ENCODE peak calls at places on chromosomes 6 and 20, in seven cellular contexts. N is PC-3, Z is transverse colon, U is mammary epithelial cell, V is thoracic aorta, J is ascending aorta, T is fibroblast of lung. Y is an unnamed sample. For H3K27me3, the result is how much of the 10 kb centered on the place peaks cover.

GRCh38 chr20:57003012-57003411 is 263.4 kb downstream of the BMP7 start:
- DNase-seq in T (no peak), V (no peak), N (no peak), U (no peak), Z (peak), J (no peak), Y (no peak)

GRCh38 chr6:783966-784365 is 91.0 kb upstream of the EXOC2 start:
- DNase-seq in Z (no peak), V (no peak), J (no peak), T (no peak), N (no peak), U (no peak), Y (no peak)

GRCh38 chr6:84033523-84034451 is at the start of gene MRAP2:
- DNase-seq in J (no peak), U (peak), Z (peak), N (no peak), V (no peak), T (peak), Y (peak)

GRCh38 chr20:1579488-1579887 is 22.0 kb upstream of the SIRPD start:
- DNase-seq in V (no peak), Z (no peak), N (peak), J (no peak), U (no peak), T (no peak), Y (no peak)

GRCh38 chr6:125271486-125272159 is 30.1 kb downstream of the HDDC2 start:
- DNase-seq in Z (no peak), N (peak), V (no peak), J (no peak), T (no peak), U (no peak), Y (no peak)

GRCh38 chr6:122947355-122947754 is 48.7 kb upstream of the CLVS2 start:
- DNase-seq in U (peak), Z (no peak), T (no peak), J (no peak), V (no peak), N (peak), Y (peak)

GRCh38 chr6:55694148-55694547 is 115.2 kb upstream of the HMGCLL1 start:
- DNase-seq in T (peak), U (peak), N (peak), Z (no peak), V (no peak), J (no peak), Y (no peak)

GRCh38 chr6:151617539-151617938 is 123.7 kb downstream of the CCDC170 start:
- DNase-seq in J (no peak), N (peak), V (no peak), Z (no peak), T (peak), U (peak), Y (no peak)

GRCh38 chr6:42316390-42316970 is 98.8 kb upstream of the MRPS10 start:
- DNase-seq in Z (peak), V (no peak), U (peak), J (no peak), T (peak), N (peak), Y (peak)

GRCh38 chr6:140217283-140217682 is 842.8 kb upstream of the CITED2 start:
- DNase-seq in T (no peak), J (no peak), U (no peak), Z (no peak), N (no peak), V (no peak), Y (no peak)
- H3K27me3 ChIP-seq in T (under half), J (under half), U (under half), Z (under half), N (under half), V (under half), Y (under half)

GRCh38 chr20:62357681-62358080 is 9.4 kb downstream of the LAMA5 start:
- DNase-seq in T (no peak), N (no peak), U (no peak), J (no peak), V (no peak), Z (no peak), Y (no peak)
- H3K4me3 ChIP-seq in T (no peak), N (peak), U (no peak), J (peak), V (peak), Z (no peak), Y (no peak)

GRCh38 chr20:9110916-9111432 is 42.1 kb downstream of the PLCB4 start:
- DNase-seq in Z (no peak), N (no peak), V (no peak), J (no peak), U (no peak), T (no peak), Y (no peak)
- H3K27me3 ChIP-seq in Z (under half), N (under half), V (under half), J (under half), U (under half), T (under half), Y (under half)

DNA sequence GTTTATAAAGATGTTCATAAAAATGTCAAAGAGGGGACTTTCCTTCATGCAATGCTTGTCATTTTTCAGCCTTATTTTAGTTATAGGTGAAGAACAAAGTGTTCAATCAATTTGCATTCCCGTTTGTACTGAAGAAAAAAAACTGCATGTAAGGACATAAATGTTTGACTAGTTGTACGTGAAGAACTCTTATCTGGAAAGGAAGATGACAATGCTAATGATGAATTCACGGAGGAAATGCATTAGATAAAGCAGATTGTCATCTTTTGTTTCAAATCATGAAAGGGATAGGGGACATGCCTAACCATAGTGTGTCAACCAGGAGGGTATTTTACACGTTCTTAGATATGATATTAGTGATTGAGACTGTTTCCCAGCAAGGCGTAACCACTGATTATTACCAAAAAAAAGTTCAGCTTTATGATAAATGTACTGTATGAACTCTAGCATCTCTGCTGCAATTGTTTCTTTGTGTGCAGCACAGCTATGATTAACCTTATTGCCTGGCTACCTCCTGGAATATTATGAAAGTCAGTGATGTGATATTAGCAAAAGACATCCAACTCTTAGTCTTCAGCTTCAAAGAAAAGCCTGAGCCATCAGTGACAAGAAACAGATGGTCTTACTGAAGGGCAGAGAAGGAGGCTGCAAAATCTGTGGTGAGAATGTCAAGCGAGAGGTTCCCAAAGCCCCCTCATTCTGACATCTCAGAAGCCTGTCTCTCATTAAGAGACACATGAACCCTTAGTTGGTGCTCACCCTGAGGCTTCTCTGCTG is 89.6 kb upstream of the TNFAIP3 start:
- DNase-seq in Z (no peak), U (no peak), N (no peak), T (no peak), V (no peak), J (no peak), Y (no peak)
- H3K4me3 ChIP-seq in Z (no peak), U (no peak), N (peak), T (no peak), V (no peak), J (no peak), Y (no peak)

DNA sequence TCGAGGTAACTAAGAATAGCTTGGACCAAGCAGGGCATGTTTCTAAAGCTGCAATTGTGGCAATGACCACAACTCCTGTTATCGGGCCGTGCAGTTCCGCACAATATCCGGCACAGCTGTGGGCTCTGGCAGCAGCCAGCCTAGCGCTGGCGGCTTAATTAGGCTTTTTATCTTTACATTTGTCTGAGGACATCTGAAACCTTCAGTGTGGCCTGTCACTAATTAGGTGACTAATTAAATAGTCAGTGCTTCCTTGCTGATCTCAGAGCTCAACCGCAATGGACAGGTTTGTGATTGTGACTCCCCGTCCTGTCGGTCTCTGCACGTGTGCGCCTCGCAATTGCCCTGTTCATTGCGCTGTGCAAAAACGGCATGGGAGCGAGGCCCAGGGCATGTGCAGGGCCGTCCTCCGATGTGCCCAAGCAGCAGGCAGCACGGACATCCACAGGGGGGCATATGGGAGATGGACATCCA is 134.8 kb upstream of the INSM1 start:
- DNase-seq in V (no peak), N (no peak), Z (no peak), J (no peak), T (no peak), U (no peak), Y (no peak)
- H3K27me3 ChIP-seq in V (under half), N (half or more), Z (under half), J (under half), T (under half), U (under half), Y (under half)

DNA sequence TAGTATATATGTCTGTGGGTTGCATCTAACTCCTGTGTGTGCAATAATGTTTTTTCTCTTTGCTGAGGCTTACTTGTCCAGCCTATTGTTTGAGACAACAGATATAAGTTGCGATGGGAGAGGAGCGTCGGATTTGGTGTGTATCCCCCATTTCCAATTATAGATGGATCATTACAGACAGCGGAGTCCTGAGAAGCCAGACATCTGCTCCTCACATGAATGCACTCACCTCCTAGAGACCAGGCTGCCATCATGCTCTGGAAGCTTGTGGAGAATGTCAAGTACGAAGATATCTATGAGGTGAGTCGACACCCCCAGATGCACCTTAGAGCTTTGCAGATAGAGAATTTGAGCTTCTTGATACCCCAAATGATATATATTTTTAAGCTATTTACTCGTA is at the start of gene TFAP2B:
- DNase-seq in J (no peak), U (no peak), Z (no peak), V (no peak), N (no peak), T (no peak), Y (no peak)
- H3K4me3 ChIP-seq in J (peak), U (no peak), Z (peak), V (peak), N (no peak), T (no peak), Y (no peak)

DNA sequence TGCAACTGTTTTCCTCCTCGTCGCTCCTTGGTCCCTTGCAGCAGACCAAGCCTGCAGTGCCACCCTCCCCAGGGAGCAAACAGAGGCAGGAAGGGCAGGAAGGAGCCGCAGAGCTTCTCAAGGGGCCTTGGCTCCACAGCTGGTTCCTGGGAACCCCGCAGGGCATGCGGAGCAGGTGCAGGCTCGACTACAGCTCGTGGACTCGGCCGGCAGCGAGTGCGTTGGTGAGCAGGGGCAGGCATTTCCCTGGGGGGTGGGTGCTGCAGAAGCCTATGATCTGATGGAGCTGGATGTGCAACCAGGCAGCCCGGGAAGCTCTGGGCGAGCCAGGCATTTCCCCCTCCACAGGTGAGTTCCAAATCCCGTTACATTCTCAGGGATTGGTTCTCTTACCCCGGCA is 37.1 kb downstream of the FRMD1 start:
- DNase-seq in J (no peak), Z (no peak), T (no peak), N (no peak), V (no peak), U (no peak), Y (no peak)
- H3K27me3 ChIP-seq in J (under half), Z (under half), T (under half), N (under half), V (under half), U (under half), Y (under half)

GRCh38 chr6:27129917-27130316 is 117.6 kb upstream of the PRSS16 start:
- DNase-seq in Z (no peak), N (no peak), J (no peak), U (no peak), T (no peak), V (no peak), Y (no peak)
- H3K4me3 ChIP-seq in Z (no peak), N (peak), J (no peak), U (no peak), T (no peak), V (no peak), Y (no peak)

DNA sequence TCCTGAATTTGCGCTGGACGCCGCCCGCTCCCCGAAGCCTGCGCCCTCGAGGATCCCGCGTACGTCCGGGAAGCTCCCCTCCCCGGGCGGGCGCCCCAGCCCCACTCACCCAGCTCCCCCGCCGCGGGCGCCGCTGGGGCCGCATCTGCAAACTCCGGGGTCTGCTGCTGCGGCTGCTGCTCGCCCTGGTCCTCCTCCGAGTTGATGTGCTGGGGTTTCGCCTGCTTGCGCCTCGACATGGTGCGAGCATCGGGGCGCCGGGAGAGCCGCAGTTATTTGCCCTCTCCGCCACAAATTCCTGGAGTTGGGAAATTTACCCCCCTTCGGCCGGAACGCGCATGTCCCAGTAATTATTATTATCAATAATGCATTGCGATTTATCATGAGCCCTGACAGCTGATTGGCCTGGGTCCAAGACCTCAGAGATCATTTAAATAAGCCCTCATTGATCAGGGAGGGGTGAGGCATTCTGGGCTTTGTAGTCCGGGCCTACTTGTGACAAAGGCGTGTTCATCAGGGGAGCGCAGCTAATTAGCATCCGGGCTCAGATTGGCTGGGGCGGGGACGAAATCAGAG is at the start of gene SALL4:
- DNase-seq in U (no peak), V (no peak), J (no peak), Z (no peak), N (no peak), T (peak), Y (peak)
- H3K27me3 ChIP-seq in U (under half), V (under half), J (under half), Z (half or more), N (under half), T (under half), Y (under half)

GRCh38 chr6:167163476-167164011 is 5.8 kb upstream of the GPR31 start:
- DNase-seq in N (no peak), Z (no peak), J (no peak), T (no peak), U (no peak), V (no peak), Y (no peak)
- H3K4me3 ChIP-seq in N (no peak), Z (no peak), J (no peak), T (no peak), U (no peak), V (no peak), Y (no peak)